ENCODE peak calls at places on chromosomes 11 and 22, in six cellular contexts. Z is H1, M is mesenchymal stem cell, V is neuronal stem cell, S is trophoblast cell, K is IMR-90. P is an unnamed sample.

GRCh38 chr11:22193348-22194051 is 615 bp downstream of the ANO5 start:
- DNase-seq in Z (peak; percentile 67), M (no peak), V (peak; percentile 47), S (no peak), K (no peak), P (peak; percentile 68)

GRCh38 chr11:80669620-80670019 is 1228.8 kb upstream of the TENM4 start:
- DNase-seq in Z (no peak), M (no peak), V (no peak), S (no peak), K (no peak), P (no peak)

GRCh38 chr22:22576244-22576988 is 17.4 kb upstream of the PRAME start:
- DNase-seq in Z (peak; percentile 86), M (peak; percentile 16), V (peak; percentile 43), S (peak; percentile 43), K (peak; percentile 24), P (peak; percentile 79)

GRCh38 chr11:14529933-14530332 is 9.7 kb upstream of the PSMA1 start:
- DNase-seq in Z (no peak), M (no peak), V (no peak), S (no peak), K (no peak), P (no peak)

GRCh38 chr11:112334381-112334780 is 73.7 kb upstream of the PLET1 start:
- DNase-seq in Z (no peak), M (no peak), V (no peak), S (no peak), K (no peak), P (no peak)

GRCh38 chr11:134399996-134400395 is 12.0 kb downstream of the B3GAT1 start:
- DNase-seq in Z (no peak), M (no peak), V (no peak), S (no peak), K (no peak), P (no peak)

GRCh38 chr11:96361778-96362177 is 18.8 kb upstream of the MAML2 start:
- DNase-seq in Z (no peak), M (no peak), V (no peak), S (no peak), K (peak; percentile 45), P (no peak)

GRCh38 chr22:40939202-40939601 is 12.0 kb upstream of the RBX1 start:
- DNase-seq in Z (no peak), M (no peak), V (no peak), S (no peak), K (no peak), P (no peak)

GRCh38 chr22:37020192-37020479 is 594 bp downstream of the MPST start:
- DNase-seq in Z (no peak), M (peak; percentile 63), V (no peak), S (no peak), K (peak; percentile 47), P (no peak)

GRCh38 chr11:8604078-8604723 is 10.2 kb upstream of the STK33 start:
- DNase-seq in Z (peak; percentile 88), M (peak; percentile 100), V (peak; percentile 51), S (peak; percentile 88), K (peak; percentile 100), P (peak; percentile 75)

GRCh38 chr11:73866586-73866996 is 10.1 kb downstream of the COA4 start:
- DNase-seq in Z (no peak), M (peak; percentile 97), V (no peak), S (peak; percentile 27), K (peak; percentile 93), P (no peak)

GRCh38 chr11:100936781-100937180 is 192.8 kb downstream of the PGR start:
- DNase-seq in Z (no peak), M (no peak), V (no peak), S (no peak), K (no peak), P (no peak)

GRCh38 chr22:22207845-22208564 is 36.6 kb upstream of the VPREB1 start:
- DNase-seq in Z (peak; percentile 92), M (peak; percentile 52), V (peak; percentile 56), S (peak; percentile 64), K (peak; percentile 70), P (peak; percentile 71)

GRCh38 chr22:21937041-21937820 is 15.4 kb downstream of the PPM1F start:
- DNase-seq in Z (no peak), M (no peak), V (no peak), S (peak; percentile 45), K (no peak), P (no peak)

GRCh38 chr11:73759520-73760065 is 1.3 kb downstream of the RAB6A start:
- DNase-seq in Z (no peak), M (peak; percentile 67), V (no peak), S (no peak), K (peak; percentile 23), P (no peak)

GRCh38 chr22:50067244-50067643 is 9.1 kb upstream of the TTLL8 start:
- DNase-seq in Z (no peak), M (no peak), V (no peak), S (no peak), K (no peak), P (no peak)

GRCh38 chr11:121024989-121025388 is 1.1 kb downstream of the TBCEL start:
- DNase-seq in Z (no peak), M (peak; percentile 53), V (no peak), S (peak; percentile 7), K (peak; percentile 9), P (no peak)

GRCh38 chr22:36197065-36197440 is 4.6 kb downstream of the APOL4 start:
- DNase-seq in Z (no peak), M (peak; percentile 77), V (peak; percentile 79), S (no peak), K (peak; percentile 70), P (peak; percentile 93)

GRCh38 chr22:26134654-26135330 is 34.5 kb upstream of the SEZ6L start:
- DNase-seq in Z (peak; percentile 58), M (no peak), V (no peak), S (no peak), K (no peak), P (no peak)

DNA sequence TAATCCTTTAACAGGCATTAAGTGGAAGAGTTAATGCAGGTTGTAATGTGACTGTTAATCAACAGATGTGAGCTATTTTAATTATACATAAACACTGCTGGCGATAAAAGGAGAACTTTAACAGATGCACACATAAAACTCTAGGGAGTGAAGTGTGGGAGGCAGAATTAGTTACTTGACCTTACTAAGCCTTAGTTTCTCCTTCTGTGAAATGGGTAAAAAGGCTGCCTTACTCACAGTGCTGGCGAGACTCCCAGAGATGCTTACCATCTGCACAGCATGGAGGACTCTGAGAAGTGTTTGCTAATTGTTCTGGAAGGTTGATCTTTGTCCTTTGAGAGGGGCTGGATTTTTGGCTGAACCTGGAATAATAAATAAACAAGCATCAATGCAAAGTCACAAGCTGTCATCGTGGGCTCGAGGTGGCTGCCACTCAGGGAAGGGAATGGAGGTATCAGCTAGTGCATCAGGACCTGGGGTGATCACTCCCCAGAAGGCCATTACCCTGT is 58.6 kb upstream of the MPEG1 start:
- DNase-seq in Z (no peak), M (no peak), V (no peak), S (no peak), K (no peak), P (no peak)
- H3K9ac ChIP-seq in Z (no peak overlapping the region), M (no peak overlapping the region), V (no peak overlapping the region), S (no peak overlapping the region), K (no peak overlapping the region), P (no peak overlapping the region)

GRCh38 chr11:64269380-64270234 is 14.9 kb downstream of the BAD start:
- DNase-seq in Z (peak; percentile 95), M (peak; percentile 100), V (peak; percentile 99), S (peak; percentile 99), K (peak; percentile 100), P (peak; percentile 99)
- H3K4ac ChIP-seq in Z (no peak overlapping the region), M (peak overlapping the region; percentile 93), V (peak overlapping the region; percentile 84), S (peak overlapping the region; percentile 80), K (peak overlapping the region; percentile 91), P (no peak overlapping the region)

GRCh38 chr11:2210366-2211112 is 38.9 kb upstream of the TH start:
- DNase-seq in Z (peak; percentile 39), M (no peak), V (no peak), S (no peak), K (no peak), P (peak; percentile 21)
- H4K91ac ChIP-seq in Z (peak overlapping the region; percentile 37), M (no peak overlapping the region), V (peak overlapping the region; percentile 99), S (no peak overlapping the region), K (no peak overlapping the region), P (no peak overlapping the region)

GRCh38 chr11:2961080-2961479 is 31.0 kb downstream of the NAP1L4 start:
- DNase-seq in Z (no peak), M (no peak), V (no peak), S (no peak), K (no peak), P (no peak)
- H3K9ac ChIP-seq in Z (no peak overlapping the region), M (no peak overlapping the region), V (no peak overlapping the region), S (no peak overlapping the region), K (no peak overlapping the region), P (no peak overlapping the region)

GRCh38 chr22:47676685-47677084 is 914.2 kb downstream of the TBC1D22A start:
- DNase-seq in Z (no peak), M (no peak), V (no peak), S (no peak), K (no peak), P (no peak)
- H3K4ac ChIP-seq in Z (peak overlapping the region; percentile 69), M (no peak overlapping the region), V (no peak overlapping the region), S (no peak overlapping the region), K (no peak overlapping the region), P (no peak overlapping the region)

GRCh38 chr11:65147352-65148075 is 13.2 kb upstream of the SYVN1 start:
- DNase-seq in Z (no peak), M (no peak), V (no peak), S (no peak), K (no peak), P (no peak)

GRCh38 chr11:65148657-65149056 is 14.3 kb upstream of the SYVN1 start:
- DNase-seq in Z (no peak), M (no peak), V (no peak), S (no peak), K (no peak), P (no peak)

GRCh38 chr11:65152157-65152556 is 17.8 kb upstream of the SYVN1 start:
- DNase-seq in Z (no peak), M (peak; percentile 14), V (no peak), S (no peak), K (no peak), P (no peak)

GRCh38 chr11:65150513-65151271 is 16.4 kb upstream of the SYVN1 start:
- DNase-seq in Z (no peak), M (peak; percentile 93), V (no peak), S (peak; percentile 52), K (peak; percentile 86), P (peak; percentile 45)

GRCh38 chr11:65151500-65151899 is 17.2 kb upstream of the SYVN1 start:
- DNase-seq in Z (no peak), M (no peak), V (no peak), S (no peak), K (no peak), P (no peak)
- H4K91ac ChIP-seq in Z (no peak overlapping the region), M (no peak overlapping the region), V (no peak overlapping the region), S (no peak overlapping the region), K (no peak overlapping the region), P (no peak overlapping the region)

GRCh38 chr11:126133902-126134301 is 71.2 kb upstream of the CDON start:
- DNase-seq in Z (no peak), M (no peak), V (no peak), S (no peak), K (no peak), P (no peak)

GRCh38 chr11:126137146-126137545 is 74.3 kb downstream of the RPUSD4 start:
- DNase-seq in Z (no peak), M (peak; percentile 17), V (no peak), S (no peak), K (no peak), P (no peak)

GRCh38 chr11:126135182-126136176 is 72.8 kb upstream of the CDON start:
- DNase-seq in Z (no peak), M (no peak), V (no peak), S (no peak), K (no peak), P (no peak)

GRCh38 chr11:126132319-126132718 is 69.7 kb upstream of the CDON start:
- DNase-seq in Z (no peak), M (no peak), V (no peak), S (no peak), K (no peak), P (no peak)

GRCh38 chr11:126134461-126135155 is 71.9 kb upstream of the CDON start:
- DNase-seq in Z (no peak), M (no peak), V (no peak), S (no peak), K (no peak), P (no peak)
- H3K9ac ChIP-seq in Z (no peak overlapping the region), M (no peak overlapping the region), V (no peak overlapping the region), S (no peak overlapping the region), K (no peak overlapping the region), P (no peak overlapping the region)